ENCODE peak calls at places on chromosomes 12 and 14, in eight cellular contexts. T is NCI-H1092 treated with DMSO at 0.1 percent for 48 hours; A is progenitor cell of endocrine pancreas; U is G401; X is lower lobe of right lung; I is kidney; R is OCI-M1; C is activated CD8-positive, alpha-beta T cell treated with anti-CD3 and anti-CD28 coated beads for 36 hours. H is an unnamed sample.

GRCh38 chr14:56490379-56490778 is 89.2 kb upstream of the TMEM260 start:
- DNase-seq in T (peak; percentile 55), A (no peak), U (peak; percentile 58), X (no peak), I (no peak), R (peak; percentile 58), C (no peak), H (peak; percentile 19)

GRCh38 chr12:52649066-52649465 is 2.9 kb downstream of the KRT2 start:
- DNase-seq in T (no peak), A (no peak), U (no peak), X (no peak), I (no peak), R (no peak), C (no peak), H (no peak)

GRCh38 chr12:29796823-29797263 is 13.1 kb upstream of the TMTC1 start:
- DNase-seq in T (no peak), A (no peak), U (no peak), X (no peak), I (no peak), R (no peak), C (no peak), H (no peak)

GRCh38 chr12:132180648-132181546 is 36.6 kb downstream of the NOC4L start:
- DNase-seq in T (no peak), A (no peak), U (no peak), X (no peak), I (peak; percentile 38), R (no peak), C (no peak), H (no peak)

GRCh38 chr14:41609704-41610183 is 3.1 kb downstream of the LRFN5 start:
- DNase-seq in T (peak; percentile 96), A (peak; percentile 37), U (peak; percentile 59), X (no peak), I (peak; percentile 72), R (peak; percentile 2), C (peak; percentile 25), H (peak; percentile 4)

GRCh38 chr12:110683888-110684287 is 5.0 kb downstream of the HVCN1 start:
- DNase-seq in T (no peak), A (no peak), U (no peak), X (no peak), I (no peak), R (no peak), C (no peak), H (no peak)

GRCh38 chr12:120677765-120678473 is 9.0 kb upstream of the MLEC start:
- DNase-seq in T (no peak), A (no peak), U (no peak), X (no peak), I (peak; percentile 78), R (no peak), C (peak; percentile 55), H (no peak)

GRCh38 chr14:23028800-23029199 is 5.9 kb downstream of the PSMB5 start:
- DNase-seq in T (no peak), A (no peak), U (no peak), X (no peak), I (no peak), R (no peak), C (peak; percentile 57), H (no peak)

GRCh38 chr14:62303437-62303836 is 541.2 kb downstream of the SNAPC1 start:
- DNase-seq in T (no peak), A (no peak), U (no peak), X (no peak), I (no peak), R (no peak), C (no peak), H (no peak)

GRCh38 chr12:5503774-5504173 is 71.9 kb downstream of the NTF3 start:
- DNase-seq in T (no peak), A (no peak), U (no peak), X (no peak), I (peak; percentile 83), R (no peak), C (no peak), H (no peak)

GRCh38 chr12:92363295-92364146 is 217.9 kb upstream of the BTG1 start:
- DNase-seq in T (no peak), A (no peak), U (peak; percentile 11), X (peak; percentile 53), I (peak; percentile 74), R (peak; percentile 77), C (peak; percentile 56), H (no peak)

GRCh38 chr14:45252356-45253069 is 489 bp downstream of the MIS18BP1 start:
- DNase-seq in T (peak; percentile 61), A (no peak), U (no peak), X (no peak), I (no peak), R (peak; percentile 61), C (peak; percentile 37), H (no peak)

GRCh38 chr12:9214536-9214935 is 6.3 kb upstream of the PZP start:
- DNase-seq in T (no peak), A (no peak), U (no peak), X (no peak), I (no peak), R (no peak), C (no peak), H (no peak)

GRCh38 chr12:95709152-95709551 is 81.4 kb downstream of the NTN4 start:
- DNase-seq in T (no peak), A (no peak), U (no peak), X (no peak), I (no peak), R (no peak), C (no peak), H (no peak)

GRCh38 chr12:120466560-120467315 is 2.8 kb downstream of the SRSF9 start:
- DNase-seq in T (peak; percentile 3), A (peak; percentile 18), U (peak; percentile 61), X (no peak), I (no peak), R (peak; percentile 47), C (peak; percentile 65), H (peak; percentile 20)

GRCh38 chr12:84825149-84825548 is 87.5 kb downstream of the SLC6A15 start:
- DNase-seq in T (no peak), A (no peak), U (no peak), X (no peak), I (no peak), R (no peak), C (no peak), H (no peak)

GRCh38 chr14:61573748-61574513 is 121.4 kb upstream of the HIF1A start:
- DNase-seq in T (no peak), A (no peak), U (no peak), X (no peak), I (no peak), R (no peak), C (no peak), H (no peak)

GRCh38 chr12:59040043-59040442 is 119.7 kb upstream of the LRIG3 start:
- DNase-seq in T (no peak), A (no peak), U (no peak), X (no peak), I (no peak), R (no peak), C (no peak), H (no peak)

GRCh38 chr14:22227084-22227483 is 361.9 kb downstream of the DAD1 start:
- DNase-seq in T (no peak), A (no peak), U (no peak), X (no peak), I (no peak), R (no peak), C (no peak), H (no peak)

GRCh38 chr12:105920161-105920684 is 218.5 kb downstream of the NUAK1 start:
- DNase-seq in T (peak; percentile 14), A (no peak), U (no peak), X (no peak), I (no peak), R (peak; percentile 3), C (no peak), H (no peak)

GRCh38 chr14:24064856-24065255 is 6.5 kb upstream of the CPNE6 start:
- DNase-seq in T (no peak), A (no peak), U (no peak), X (no peak), I (peak; percentile 44), R (no peak), C (no peak), H (no peak)

GRCh38 chr12:27998170-27999110 is 25.9 kb upstream of the PTHLH start:
- DNase-seq in T (no peak), A (no peak), U (no peak), X (no peak), I (no peak), R (peak; percentile 22), C (no peak), H (no peak)

GRCh38 chr14:34971381-34971780 is 11.4 kb upstream of the SRP54 start:
- DNase-seq in T (no peak), A (no peak), U (no peak), X (no peak), I (no peak), R (no peak), C (no peak), H (no peak)

GRCh38 chr12:65640489-65640901 is 183.8 kb upstream of the HMGA2 start:
- DNase-seq in T (no peak), A (no peak), U (peak; percentile 70), X (no peak), I (no peak), R (no peak), C (no peak), H (no peak)

GRCh38 chr12:19066471-19067001 is 63.0 kb upstream of the PLEKHA5 start:
- DNase-seq in T (no peak), A (no peak), U (no peak), X (no peak), I (no peak), R (no peak), C (no peak), H (no peak)

GRCh38 chr12:80101126-80101525 is 1.8 kb downstream of the OTOGL start:
- DNase-seq in T (no peak), A (no peak), U (no peak), X (no peak), I (no peak), R (peak; percentile 82), C (no peak), H (no peak)

GRCh38 chr14:63287661-63288483 is 30.9 kb downstream of the GPHB5 start:
- DNase-seq in T (no peak), A (no peak), U (no peak), X (no peak), I (no peak), R (no peak), C (no peak), H (no peak)

H was measured in NCI-H1930.